ENCODE peak calls at places on chromosomes 6 and 20, in nine cellular contexts. Y is thyroid gland, V is PC-9, O is MM.1S, U is mesendoderm, I is Peyer's patch, L is psoas muscle, K is heart left ventricle, C is fibroblast of lung. E is an unnamed sample.

GRCh38 chr20:15902493-15902892 is 670.8 kb downstream of the KIF16B start:
- DNase-seq in Y (no peak), V (no peak), O (no peak), U (peak; percentile 64), I (no peak), L (no peak), K (no peak), C (no peak), E (peak; percentile 29)

GRCh38 chr20:24778585-24779031 is 170.5 kb upstream of the CST7 start:
- DNase-seq in Y (peak; percentile 95), V (no peak), O (no peak), U (no peak), I (peak; percentile 46), L (peak; percentile 34), K (no peak), C (no peak), E (no peak)

GRCh38 chr6:125872259-125872921 is 81.6 kb downstream of the NCOA7 start:
- DNase-seq in Y (no peak), V (peak; percentile 98), O (no peak), U (peak; percentile 30), I (no peak), L (no peak), K (no peak), C (peak; percentile 56), E (no peak)

GRCh38 chr6:33995873-33996475 is 149.9 kb downstream of the GRM4 start:
- DNase-seq in Y (no peak), V (no peak), O (no peak), U (no peak), I (no peak), L (no peak), K (peak; percentile 23), C (no peak), E (no peak)

GRCh38 chr20:25044660-25045342 is 13.1 kb downstream of the ACSS1 start:
- DNase-seq in Y (no peak), V (no peak), O (no peak), U (no peak), I (peak; percentile 48), L (peak; percentile 73), K (no peak), C (no peak), E (no peak)

GRCh38 chr20:55264825-55265224 is 740.5 kb downstream of the CBLN4 start:
- DNase-seq in Y (no peak), V (no peak), O (no peak), U (no peak), I (no peak), L (no peak), K (no peak), C (no peak), E (no peak)

GRCh38 chr6:156174026-156174880 is 602.9 kb upstream of the ARID1B start:
- DNase-seq in Y (no peak), V (no peak), O (no peak), U (peak; percentile 37), I (no peak), L (no peak), K (no peak), C (no peak), E (no peak)

GRCh38 chr6:6930223-6930880 is 177.4 kb upstream of the RREB1 start:
- DNase-seq in Y (peak; percentile 85), V (no peak), O (no peak), U (no peak), I (no peak), L (no peak), K (no peak), C (no peak), E (no peak)

GRCh38 chr6:50272611-50273010 is 222.9 kb upstream of the DEFB112 start:
- DNase-seq in Y (no peak), V (no peak), O (no peak), U (peak; percentile 44), I (no peak), L (no peak), K (no peak), C (no peak), E (no peak)

DNA sequence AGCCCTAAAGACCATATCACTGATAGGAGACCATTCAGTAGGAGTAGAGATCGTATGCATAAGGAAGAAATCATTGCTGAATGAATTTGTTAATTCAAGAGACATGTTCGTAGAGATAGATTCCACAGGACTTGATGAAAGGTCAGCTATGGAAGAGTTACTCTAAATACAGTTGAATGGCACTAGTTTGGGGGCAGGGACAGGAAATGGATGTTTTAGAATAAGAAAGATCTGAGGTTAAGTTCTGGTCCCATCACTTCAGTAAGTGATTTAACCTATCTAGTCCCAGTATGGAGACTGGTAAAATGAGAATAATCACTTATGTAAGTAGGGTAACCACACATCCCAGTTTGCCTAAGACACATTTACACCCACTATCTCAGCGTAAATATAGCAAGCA is 2.9 kb upstream of the BFSP1 start:
- DNase-seq in Y (no peak), V (no peak), O (no peak), U (no peak), I (no peak), L (no peak), K (no peak), C (no peak), E (no peak)
- H3K27ac ChIP-seq in Y (no peak overlapping the region), V (no peak overlapping the region), O (no peak overlapping the region), U (no peak overlapping the region), I (no peak overlapping the region), L (no peak overlapping the region), K (no peak overlapping the region), C (no peak overlapping the region), E (no peak overlapping the region)

DNA sequence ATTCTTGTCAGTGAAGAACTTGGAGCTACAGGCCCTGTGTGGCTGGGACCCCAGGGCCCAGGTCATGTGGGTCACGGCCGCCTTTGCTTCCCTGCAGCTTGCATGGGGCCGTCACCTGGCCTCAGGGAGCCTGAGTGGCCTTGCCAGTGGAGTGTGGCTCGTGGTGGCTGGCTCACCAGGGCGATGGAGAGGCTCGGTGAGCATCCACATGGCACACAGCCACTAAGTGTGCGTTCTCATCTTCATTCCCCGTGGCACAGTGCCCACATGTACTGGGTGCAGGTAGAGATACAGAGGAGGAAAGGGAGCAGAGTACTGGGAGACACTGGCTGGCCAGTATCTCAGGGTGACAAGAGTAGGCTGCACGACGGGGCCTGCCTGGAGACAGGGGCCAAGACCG is 21.5 kb downstream of the MANBAL start:
- DNase-seq in Y (no peak), V (no peak), O (no peak), U (no peak), I (no peak), L (no peak), K (no peak), C (no peak), E (no peak)
- H3K4me1 ChIP-seq in Y (peaks cover 44% of the 10 kb centered on the region), V (no peaks in the 10 kb centered on the region), O (peaks cover 20% of the 10 kb centered on the region), U (peaks cover 19% of the 10 kb centered on the region), I (peaks cover 4% of the 10 kb centered on the region), L (peaks cover 14% of the 10 kb centered on the region), K (peaks cover 58% of the 10 kb centered on the region), C (peaks cover 27% of the 10 kb centered on the region), E (peaks cover 2% of the 10 kb centered on the region)

GRCh38 chr6:26299286-26300042 is 65.5 kb upstream of the BTN3A2 start:
- DNase-seq in Y (no peak), V (peak; percentile 5), O (no peak), U (peak; percentile 42), I (no peak), L (no peak), K (no peak), C (peak; percentile 9), E (no peak)

GRCh38 chr6:26294276-26294675 is 70.7 kb upstream of the BTN3A2 start:
- DNase-seq in Y (no peak), V (no peak), O (no peak), U (no peak), I (no peak), L (peak; percentile 54), K (no peak), C (no peak), E (no peak)

GRCh38 chr6:26295691-26296555 is 69.1 kb upstream of the BTN3A2 start:
- DNase-seq in Y (no peak), V (peak; percentile 93), O (no peak), U (no peak), I (peak; percentile 74), L (peak; percentile 65), K (no peak), C (peak; percentile 77), E (no peak)

GRCh38 chr6:26296857-26297648 is 67.9 kb upstream of the BTN3A2 start:
- DNase-seq in Y (no peak), V (peak; percentile 46), O (no peak), U (no peak), I (no peak), L (peak; percentile 59), K (no peak), C (peak; percentile 39), E (no peak)

DNA sequence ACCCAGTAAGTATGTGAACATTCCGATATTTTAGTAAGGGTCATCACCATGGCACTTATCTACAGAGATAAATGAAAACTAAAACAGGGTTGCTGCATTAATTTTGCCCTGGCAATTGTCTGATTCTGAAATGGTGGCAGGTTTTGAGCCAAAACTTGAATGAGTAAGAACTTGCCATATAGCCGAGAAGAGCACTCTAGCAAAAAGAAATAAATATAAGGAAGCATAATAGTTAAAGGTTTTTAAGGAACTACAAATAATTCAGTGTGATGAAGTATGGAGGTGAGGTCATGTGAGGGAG is 68.5 kb upstream of the BTN3A2 start:
- DNase-seq in Y (no peak), V (no peak), O (no peak), U (no peak), I (no peak), L (no peak), K (no peak), C (no peak), E (no peak)
- H3K36me3 ChIP-seq in Y (no peaks in the 10 kb centered on the region), V (no peaks in the 10 kb centered on the region), O (no peaks in the 10 kb centered on the region), U (no peaks in the 10 kb centered on the region), I (no peaks in the 10 kb centered on the region), L (no peaks in the 10 kb centered on the region), K (no peaks in the 10 kb centered on the region), C (no peaks in the 10 kb centered on the region), E (no peaks in the 10 kb centered on the region)

GRCh38 chr20:20411382-20411781 is 43.5 kb downstream of the INSM1 start:
- DNase-seq in Y (no peak), V (no peak), O (no peak), U (peak; percentile 23), I (no peak), L (no peak), K (no peak), C (no peak), E (no peak)

GRCh38 chr20:20413801-20414200 is 45.9 kb downstream of the INSM1 start:
- DNase-seq in Y (no peak), V (no peak), O (no peak), U (peak; percentile 37), I (no peak), L (no peak), K (no peak), C (peak; percentile 17), E (no peak)

GRCh38 chr20:20414640-20415274 is 46.9 kb downstream of the INSM1 start:
- DNase-seq in Y (no peak), V (no peak), O (no peak), U (no peak), I (no peak), L (no peak), K (no peak), C (no peak), E (no peak)

GRCh38 chr20:20411841-20412240 is 43.9 kb downstream of the INSM1 start:
- DNase-seq in Y (no peak), V (no peak), O (no peak), U (no peak), I (no peak), L (no peak), K (no peak), C (no peak), E (no peak)

DNA sequence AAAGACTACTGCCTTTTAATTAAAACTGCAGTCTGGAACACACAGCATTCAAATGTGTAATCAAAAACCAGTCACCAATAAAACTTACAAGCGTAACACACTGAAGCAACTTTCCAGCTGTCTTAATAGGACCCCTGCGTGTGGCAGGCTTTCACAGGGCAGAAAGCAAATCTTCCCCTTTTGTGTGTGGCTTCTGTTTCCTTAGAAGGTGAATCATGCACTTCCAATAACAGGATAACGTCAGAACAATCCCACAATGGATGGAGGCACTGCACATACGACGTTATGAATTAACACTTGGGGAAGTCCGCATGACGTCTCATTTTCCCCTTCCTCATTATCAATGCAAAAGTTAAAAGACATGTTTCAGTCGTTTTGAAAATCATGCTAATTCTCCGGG is 44.8 kb downstream of the INSM1 start:
- DNase-seq in Y (no peak), V (no peak), O (no peak), U (no peak), I (no peak), L (no peak), K (no peak), C (peak; percentile 76), E (no peak)
- H3K27ac ChIP-seq in Y (no peak overlapping the region), V (no peak overlapping the region), O (no peak overlapping the region), U (no peak overlapping the region), I (no peak overlapping the region), L (no peak overlapping the region), K (no peak overlapping the region), C (no peak overlapping the region), E (no peak overlapping the region)

E was measured in iPS DF 6.9.